ENCODE peak calls at places on chromosome 16, in five cellular contexts. U, W, Q, E and H are unnamed samples.

GRCh38 chr16:57187508-57187854 is 1.4 kb downstream of the RSPRY1 start:
- DNase-seq in U (no peak), W (no peak), Q (no peak), E (no peak), H (no peak)

GRCh38 chr16:89491974-89492687 is 1.8 kb upstream of the ANKRD11 start:
- DNase-seq in E (no peak), Q (no peak), W (no peak), U (no peak), H (peak)

GRCh38 chr16:61332461-61332860 is 703.8 kb downstream of the CDH8 start:
- DNase-seq in U (no peak), E (no peak), W (no peak), Q (no peak), H (no peak)

GRCh38 chr16:28100810-28101532 is 37.5 kb upstream of the GSG1L start:
- DNase-seq in U (no peak), E (no peak), Q (no peak), W (no peak), H (no peak)

GRCh38 chr16:57156351-57156703 is 29.5 kb downstream of the PSME3IP1 start:
- DNase-seq in U (no peak), E (no peak), Q (no peak), W (no peak), H (no peak)

GRCh38 chr16:84889066-84889465 is 69.3 kb downstream of the CRISPLD2 start:
- DNase-seq in E (no peak), W (no peak), U (no peak), Q (no peak), H (no peak)

GRCh38 chr16:80803341-80804060 is 897 bp downstream of the CDYL2 start:
- DNase-seq in Q (peak), E (no peak), W (peak), U (peak), H (no peak)

GRCh38 chr16:49810769-49811315 is 45.1 kb downstream of the ZNF423 start:
- DNase-seq in E (no peak), U (no peak), W (no peak), Q (no peak), H (no peak)